ENCODE peak calls at places on chromosomes 16 and 17, in five cellular contexts. R is upper lobe of right lung; V is pancreas; Z is suprapubic skin; M is CD8-positive, alpha-beta memory T cell. N is an unnamed sample.

GRCh38 chr17:29283496-29283895 is 10.5 kb downstream of the NUFIP2 start:
- DNase-seq in R (no peak), V (no peak), Z (no peak), M (no peak), N (no peak)

GRCh38 chr17:40576113-40576740 is 11.0 kb upstream of the CCR7 start:
- DNase-seq in R (no peak), V (no peak), Z (no peak), M (no peak), N (no peak)

GRCh38 chr17:43175213-43176118 is 4.5 kb downstream of the NBR1 start:
- DNase-seq in R (no peak), V (no peak), Z (no peak), M (no peak), N (no peak)

GRCh38 chr16:68901910-68902309 is 58.6 kb downstream of the TANGO6 start:
- DNase-seq in R (no peak), V (no peak), Z (no peak), M (no peak), N (no peak)

GRCh38 chr16:1089822-1090619 is 6.0 kb downstream of the C1QTNF8 start:
- DNase-seq in R (no peak), V (no peak), Z (no peak), M (no peak), N (peak; percentile 29)

GRCh38 chr17:60156746-60157145 is 7.0 kb downstream of the CA4 start:
- DNase-seq in R (no peak), V (peak; percentile 36), Z (no peak), M (no peak), N (no peak)

GRCh38 chr17:81254955-81255717 is 16.0 kb downstream of the NDUFAF8 start:
- DNase-seq in R (peak; percentile 97), V (peak; percentile 88), Z (no peak), M (no peak), N (no peak)

GRCh38 chr16:85006639-85007038 is 4.7 kb downstream of the ZDHHC7 start:
- DNase-seq in R (no peak), V (no peak), Z (no peak), M (no peak), N (no peak)

GRCh38 chr17:44355642-44356099 is 8.0 kb downstream of the FAM171A2 start:
- DNase-seq in R (no peak), V (peak; percentile 61), Z (no peak), M (no peak), N (no peak)

GRCh38 chr17:30599424-30600061 is 122.3 kb downstream of the GOSR1 start:
- DNase-seq in R (no peak), V (no peak), Z (no peak), M (no peak), N (no peak)

GRCh38 chr17:6304894-6305612 is 129.9 kb downstream of the AIPL1 start:
- DNase-seq in R (no peak), V (no peak), Z (no peak), M (no peak), N (no peak)

GRCh38 chr17:63173903-63174302 is 207.9 kb downstream of the TANC2 start:
- DNase-seq in R (no peak), V (no peak), Z (no peak), M (no peak), N (no peak)

GRCh38 chr17:47957591-47958490 is at the start of gene PRR15L:
- DNase-seq in R (peak; percentile 82), V (peak; percentile 90), Z (no peak), M (peak; percentile 35), N (no peak)

GRCh38 chr16:30121741-30122620 is 1.0 kb downstream of the MAPK3 start:
- DNase-seq in R (peak; percentile 67), V (peak; percentile 64), Z (no peak), M (no peak), N (no peak)

GRCh38 chr17:9252525-9252924 is 231.2 kb downstream of the NTN1 start:
- DNase-seq in R (no peak), V (no peak), Z (no peak), M (no peak), N (no peak)

GRCh38 chr17:69055334-69055733 is 5.4 kb downstream of the ABCA9 start:
- DNase-seq in R (no peak), V (no peak), Z (no peak), M (no peak), N (no peak)

GRCh38 chr16:19291459-19291858 is 5.9 kb downstream of the CLEC19A start:
- DNase-seq in R (no peak), V (no peak), Z (no peak), M (no peak), N (no peak)

GRCh38 chr17:8793649-8794048 is 5.5 kb downstream of the MFSD6L start:
- DNase-seq in R (no peak), V (no peak), Z (no peak), M (no peak), N (no peak)

GRCh38 chr17:81253358-81254131 is 14.4 kb downstream of the NDUFAF8 start:
- DNase-seq in R (no peak), V (peak; percentile 49), Z (no peak), M (peak; percentile 68), N (no peak)

GRCh38 chr16:57628008-57628781 is at the start of gene ADGRG1:
- DNase-seq in R (no peak), V (peak; percentile 82), Z (no peak), M (peak; percentile 64), N (peak; percentile 57)

GRCh38 chr17:6641374-6641818 is 536 bp downstream of the TXNDC17 start:
- DNase-seq in R (no peak), V (no peak), Z (no peak), M (no peak), N (no peak)

GRCh38 chr16:22813223-22813945 is 578 bp upstream of the HS3ST2 start:
- DNase-seq in R (peak; percentile 67), V (peak; percentile 58), Z (peak; percentile 81), M (no peak), N (peak; percentile 27)

GRCh38 chr16:22816475-22816874 is 2.5 kb downstream of the HS3ST2 start:
- DNase-seq in R (no peak), V (no peak), Z (no peak), M (no peak), N (peak; percentile 22)

GRCh38 chr16:22814330-22815105 is 556 bp downstream of the HS3ST2 start:
- DNase-seq in R (no peak), V (peak; percentile 68), Z (peak; percentile 80), M (no peak), N (no peak)

GRCh38 chr16:22815863-22816262 is 1.9 kb downstream of the HS3ST2 start:
- DNase-seq in R (no peak), V (no peak), Z (no peak), M (no peak), N (no peak)

DNA sequence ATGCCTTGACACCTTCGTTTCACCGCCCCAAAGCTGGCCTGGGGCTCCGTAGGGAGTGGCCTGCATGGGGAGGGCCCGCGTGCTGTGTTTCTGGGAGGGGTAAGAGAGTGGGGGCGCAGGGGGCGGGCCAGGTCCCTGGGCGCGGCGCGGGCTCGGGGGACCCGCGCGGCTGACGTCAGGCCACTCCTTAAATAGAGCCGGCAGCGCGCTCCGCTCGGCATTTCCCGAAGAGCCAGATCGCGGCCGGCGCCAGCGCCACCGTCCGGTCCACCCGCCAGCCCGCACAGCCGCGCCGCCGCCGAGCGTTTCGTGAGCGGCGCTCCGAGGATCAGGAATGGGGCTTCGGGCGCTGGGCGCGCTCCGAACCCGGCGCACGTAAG is at the start of gene HS3ST2:
- DNase-seq in R (peak; percentile 71), V (peak; percentile 54), Z (peak; percentile 84), M (no peak), N (no peak)
- H3K4me3 ChIP-seq in R (peak within 1 kb of the TSS; percentile 43), V (peak within 1 kb of the TSS; percentile 40), Z (peak within 1 kb of the TSS; percentile 69), M (no peak within 1 kb of the TSS), N (peak within 1 kb of the TSS; percentile 79)

GRCh38 chr17:22266231-22266630 is 573.9 kb downstream of the KCNJ18 start:
- DNase-seq in R (peak; percentile 44), V (no peak), Z (peak; percentile 28), M (no peak), N (no peak)
- H3K9me3 ChIP-seq in R (peaks cover 5% of the 10 kb centered on the region), V (no peaks in the 10 kb centered on the region), Z (peaks cover 4% of the 10 kb centered on the region), M (no peaks in the 10 kb centered on the region), N (no peaks in the 10 kb centered on the region)

DNA sequence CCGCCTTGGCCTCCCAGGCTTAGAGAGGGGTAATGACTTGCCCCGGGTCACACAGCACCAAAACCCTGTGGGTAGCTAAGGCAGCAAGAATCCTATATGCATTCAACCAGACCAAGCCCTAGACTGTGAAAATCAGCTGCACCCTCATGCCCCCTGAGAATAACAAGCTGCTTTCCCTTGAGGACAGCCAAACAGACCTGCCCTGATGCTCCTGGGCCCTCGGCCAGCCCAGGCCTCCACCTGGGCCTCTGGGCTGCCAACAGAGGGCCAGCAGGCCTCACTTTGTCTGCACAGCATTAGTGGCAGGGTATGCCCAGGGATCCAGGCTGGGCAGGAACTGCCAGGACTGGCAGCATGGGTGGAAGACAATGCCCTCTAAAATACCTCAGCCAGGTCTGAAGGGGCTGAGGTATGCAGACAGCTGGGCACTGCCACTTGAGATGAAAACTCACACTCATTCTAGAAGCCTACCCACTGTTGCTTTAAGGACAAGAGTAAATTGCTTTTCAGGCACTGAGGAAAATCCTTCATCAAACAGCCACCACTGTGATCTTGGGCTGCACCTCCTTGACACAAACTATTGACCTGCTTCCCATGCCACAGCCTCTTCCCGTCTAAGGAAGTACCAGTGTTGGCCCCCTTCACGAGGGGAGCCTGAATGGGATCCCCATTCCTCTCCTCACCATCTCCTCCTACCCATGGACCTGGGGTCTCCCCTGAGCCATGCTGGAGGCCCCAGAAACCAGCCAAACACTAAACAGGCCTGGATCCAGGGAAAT is 8.8 kb downstream of the ST3GAL2 start:
- DNase-seq in R (no peak), V (no peak), Z (no peak), M (no peak), N (no peak)
- H3K4me3 ChIP-seq in R (no peak overlapping the region), V (no peak overlapping the region), Z (no peak overlapping the region), M (peak overlapping the region; percentile 44), N (no peak overlapping the region)

GRCh38 chr17:22599322-22599721 is 907.0 kb downstream of the KCNJ18 start:
- DNase-seq in R (no peak), V (no peak), Z (no peak), M (no peak), N (no peak)
- H3K9me3 ChIP-seq in R (no peaks in the 10 kb centered on the region), V (no peaks in the 10 kb centered on the region), Z (no peaks in the 10 kb centered on the region), M (no peaks in the 10 kb centered on the region), N (no peaks in the 10 kb centered on the region)

GRCh38 chr17:13542612-13543011 is 59.1 kb downstream of the HS3ST3A1 start:
- DNase-seq in R (no peak), V (no peak), Z (no peak), M (no peak), N (no peak)

GRCh38 chr17:13541032-13541480 is 60.7 kb downstream of the HS3ST3A1 start:
- DNase-seq in R (no peak), V (no peak), Z (no peak), M (no peak), N (no peak)

GRCh38 chr17:13544292-13544691 is 57.4 kb downstream of the HS3ST3A1 start:
- DNase-seq in R (peak; percentile 64), V (no peak), Z (no peak), M (no peak), N (no peak)

GRCh38 chr17:13545941-13546340 is 55.8 kb downstream of the HS3ST3A1 start:
- DNase-seq in R (no peak), V (no peak), Z (no peak), M (no peak), N (no peak)

DNA sequence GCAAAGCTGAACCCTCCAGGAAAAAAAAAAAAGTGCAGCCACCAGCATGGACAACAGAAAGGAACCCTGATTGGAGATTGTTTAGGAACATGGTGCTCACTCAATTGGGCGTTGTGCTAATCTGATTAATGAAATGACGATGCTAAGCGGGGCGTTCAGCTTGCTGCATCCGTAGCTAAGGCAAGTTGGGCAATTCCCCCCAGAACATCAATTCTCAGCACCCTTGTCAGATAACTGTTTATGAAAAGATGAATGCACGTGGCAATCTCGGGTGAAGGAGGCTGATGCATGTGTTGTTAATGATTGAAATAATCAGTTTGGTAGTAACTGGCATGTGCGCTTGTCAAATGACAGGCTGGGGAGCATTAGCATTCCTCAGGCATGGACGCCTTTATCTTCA is 57.0 kb downstream of the HS3ST3A1 start:
- DNase-seq in R (no peak), V (no peak), Z (no peak), M (no peak), N (no peak)
- H3K4me3 ChIP-seq in R (no peak overlapping the region), V (no peak overlapping the region), Z (no peak overlapping the region), M (no peak overlapping the region), N (no peak overlapping the region)

N was measured in thoracic aorta.